ENCODE peak calls at places on chromosomes 5 and 9, in four cellular contexts. H is stimulated activated CD4-positive, alpha-beta T cell treated with anti-CD3 and anti-CD28 coated beads, Interleukin-2, amount 100 ng/mL, for 24 hours; L is astrocyte of the spinal cord; I is adipocyte. X is an unnamed sample.

GRCh38 chr9:107883496-107884120 is 394.0 kb upstream of the KLF4 start:
- DNase-seq in H (no peak), L (no peak), I (no peak), X (no peak)

GRCh38 chr5:139415221-139415861 is 11.5 kb upstream of the SPATA24 start:
- DNase-seq in H (no peak), L (no peak), I (no peak), X (no peak)

GRCh38 chr9:100322954-100323536 is 29.7 kb downstream of the TEX10 start:
- DNase-seq in H (peak), L (peak), I (peak), X (peak)

GRCh38 chr5:138542120-138542955 is 698 bp downstream of the ETF1 start:
- DNase-seq in H (no peak), L (no peak), I (peak), X (peak)

GRCh38 chr5:83942155-83942554 is 221.5 kb upstream of the HAPLN1 start:
- DNase-seq in H (no peak), L (no peak), I (no peak), X (no peak)

GRCh38 chr9:109950710-109951443 is 170.9 kb downstream of the PALM2AKAP2 start:
- DNase-seq in H (peak), L (no peak), I (no peak), X (no peak)

GRCh38 chr9:19028835-19029451 is 4.1 kb downstream of the SAXO1 start:
- DNase-seq in H (no peak), L (peak), I (peak), X (peak)

GRCh38 chr5:55072668-55073067 is 29.8 kb upstream of the GZMA start:
- DNase-seq in H (no peak), L (no peak), I (no peak), X (no peak)

GRCh38 chr5:172837640-172838039 is 3.6 kb downstream of the ERGIC1 start:
- DNase-seq in H (no peak), L (no peak), I (no peak), X (no peak)

GRCh38 chr9:94139672-94140417 is 55.6 kb downstream of the PTPDC1 start:
- DNase-seq in H (no peak), L (peak), I (peak), X (no peak)

GRCh38 chr9:70594546-70594945 is 180.1 kb upstream of the KLF9 start:
- DNase-seq in H (no peak), L (no peak), I (peak), X (no peak)

GRCh38 chr9:70093095-70093494 is 49.4 kb downstream of the MAMDC2 start:
- DNase-seq in H (no peak), L (no peak), I (no peak), X (no peak)

GRCh38 chr5:99088309-99088708 is 159.5 kb upstream of the CHD1 start:
- DNase-seq in H (no peak), L (peak), I (no peak), X (no peak)

GRCh38 chr9:1606253-1606652 is 408.9 kb upstream of the SMARCA2 start:
- DNase-seq in H (no peak), L (no peak), I (no peak), X (no peak)

GRCh38 chr5:61279725-61280124 is 52.3 kb upstream of the ZSWIM6 start:
- DNase-seq in H (no peak), L (no peak), I (no peak), X (no peak)

GRCh38 chr5:9156282-9156681 is 389.6 kb downstream of the SEMA5A start:
- DNase-seq in H (no peak), L (peak), I (peak), X (no peak)

GRCh38 chr5:115179068-115179958 is 9.6 kb upstream of the TRIM36 start:
- DNase-seq in H (no peak), L (no peak), I (peak), X (peak)

GRCh38 chr9:75001719-75002421 is 26.2 kb downstream of the CARNMT1 start:
- DNase-seq in H (no peak), L (peak), I (peak), X (peak)

GRCh38 chr9:93949694-93950449 is 5.3 kb downstream of the BARX1 start:
- DNase-seq in H (no peak), L (no peak), I (peak), X (no peak)

GRCh38 chr5:171743786-171744076 is 41.9 kb upstream of the SMIM23 start:
- DNase-seq in H (no peak), L (no peak), I (no peak), X (no peak)

GRCh38 chr5:157552650-157553049 is 22.9 kb downstream of the ADAM19 start:
- DNase-seq in H (no peak), L (no peak), I (no peak), X (no peak)

GRCh38 chr5:66741394-66741793 is 145.2 kb downstream of the MAST4 start:
- DNase-seq in H (no peak), L (no peak), I (no peak), X (no peak)

GRCh38 chr5:76482961-76483360 is 79.9 kb downstream of the IQGAP2 start:
- DNase-seq in H (no peak), L (no peak), I (no peak), X (no peak)

GRCh38 chr9:5455181-5455580 is 4.8 kb downstream of the CD274 start:
- DNase-seq in H (no peak), L (peak), I (peak), X (no peak)

GRCh38 chr5:168891175-168891812 is 312.1 kb upstream of the PANK3 start:
- DNase-seq in H (no peak), L (no peak), I (no peak), X (no peak)

GRCh38 chr5:133741396-133741795 is 129.1 kb upstream of the FSTL4 start:
- DNase-seq in H (no peak), L (no peak), I (no peak), X (no peak)

GRCh38 chr5:118520771-118521415 is 467.5 kb downstream of the DTWD2 start:
- DNase-seq in H (no peak), L (no peak), I (no peak), X (no peak)

GRCh38 chr9:69932901-69933300 is 110.7 kb upstream of the MAMDC2 start:
- DNase-seq in H (no peak), L (no peak), I (no peak), X (peak)

GRCh38 chr5:133868946-133869674 is 99.3 kb downstream of the C5orf15 start:
- DNase-seq in H (peak), L (peak), I (peak), X (peak)

GRCh38 chr9:100440071-100440470 is 13.1 kb downstream of the MSANTD3 start:
- DNase-seq in H (no peak), L (peak), I (peak), X (no peak)

GRCh38 chr5:80711938-80712337 is 57.2 kb upstream of the DHFR start:
- DNase-seq in H (no peak), L (peak), I (no peak), X (peak)

GRCh38 chr9:72635197-72635596 is 113.8 kb downstream of the TMC1 start:
- DNase-seq in H (peak), L (no peak), I (no peak), X (no peak)

GRCh38 chr5:126544087-126544740 is 50.8 kb downstream of the ALDH7A1 start:
- DNase-seq in H (no peak), L (no peak), I (peak), X (peak)

GRCh38 chr5:17374973-17375844 is 122.8 kb upstream of the TAF11L2 start:
- DNase-seq in H (no peak), L (peak), I (no peak), X (no peak)

GRCh38 chr5:73967347-73967746 is 341.4 kb downstream of the ARHGEF28 start:
- DNase-seq in H (no peak), L (no peak), I (no peak), X (no peak)

GRCh38 chr5:59296317-59297264 is 596.9 kb downstream of the PDE4D start:
- DNase-seq in H (no peak), L (peak), I (peak), X (no peak)

GRCh38 chr5:140833993-140834392 is at the start of gene PCDHA7:
- DNase-seq in H (no peak), L (peak), I (peak), X (no peak)

GRCh38 chr9:84277646-84278045 is 62.9 kb downstream of the SLC28A3 start:
- DNase-seq in H (no peak), L (peak), I (no peak), X (no peak)

GRCh38 chr9:104233366-104233765 is 139.3 kb downstream of the SMC2 start:
- DNase-seq in H (no peak), L (no peak), I (no peak), X (no peak)

X was measured in D341Med.